ENCODE peak calls at places on chromosomes 12 and 14, in four cellular contexts. One of them, this sample, is unnamed.
A peak's percentile ranks its signal among the peaks of the same experiment; 100 is the strongest.

GRCh38 chr14:25006961-25007795 is 42.8 kb downstream of the STXBP6 start:
- DNase-seq in GM03348: peak; percentile 70
- DNase-seq in germinal center: peak; percentile 15
- DNase-seq in activated T-helper 1 cell treated with Interleukin-2 at 50 U/mL for 16 hours: no peak
- DNase-seq in this sample: no peak

GRCh38 chr14:58297412-58297761 is 968 bp upstream of the ARID4A start:
- DNase-seq in GM03348: peak; percentile 12
- DNase-seq in germinal center: no peak
- DNase-seq in activated T-helper 1 cell treated with Interleukin-2 at 50 U/mL for 16 hours: no peak
- DNase-seq in this sample: no peak

GRCh38 chr12:76356094-76356493 is 7.9 kb upstream of the BBS10 start:
- DNase-seq in GM03348: no peak
- DNase-seq in germinal center: no peak
- DNase-seq in activated T-helper 1 cell treated with Interleukin-2 at 50 U/mL for 16 hours: no peak
- DNase-seq in this sample: no peak

GRCh38 chr12:26188132-26188531 is 7.2 kb upstream of the SSPN start:
- DNase-seq in GM03348: peak; percentile 54
- DNase-seq in germinal center: no peak
- DNase-seq in activated T-helper 1 cell treated with Interleukin-2 at 50 U/mL for 16 hours: no peak
- DNase-seq in this sample: no peak

GRCh38 chr12:93990832-93991748 is 157.3 kb upstream of the PLXNC1 start:
- DNase-seq in GM03348: peak; percentile 74
- DNase-seq in germinal center: no peak
- DNase-seq in activated T-helper 1 cell treated with Interleukin-2 at 50 U/mL for 16 hours: no peak
- DNase-seq in this sample: no peak

GRCh38 chr12:100826323-100826722 is 31.7 kb downstream of the ANO4 start:
- DNase-seq in GM03348: peak; percentile 44
- DNase-seq in germinal center: no peak
- DNase-seq in activated T-helper 1 cell treated with Interleukin-2 at 50 U/mL for 16 hours: no peak
- DNase-seq in this sample: no peak

GRCh38 chr12:69430942-69431603 is 39.1 kb upstream of the FRS2 start:
- DNase-seq in GM03348: no peak
- DNase-seq in germinal center: no peak
- DNase-seq in activated T-helper 1 cell treated with Interleukin-2 at 50 U/mL for 16 hours: no peak
- DNase-seq in this sample: no peak

GRCh38 chr12:111753144-111753881 is 13.4 kb upstream of the ALDH2 start:
- DNase-seq in GM03348: peak; percentile 89
- DNase-seq in germinal center: no peak
- DNase-seq in activated T-helper 1 cell treated with Interleukin-2 at 50 U/mL for 16 hours: no peak
- DNase-seq in this sample: peak; percentile 71

GRCh38 chr12:21334100-21334499 is 617 bp downstream of the SLCO1A2 start:
- DNase-seq in GM03348: no peak
- DNase-seq in germinal center: no peak
- DNase-seq in activated T-helper 1 cell treated with Interleukin-2 at 50 U/mL for 16 hours: no peak
- DNase-seq in this sample: no peak

GRCh38 chr14:95227279-95227860 is 70.0 kb upstream of the DICER1 start:
- DNase-seq in GM03348: no peak
- DNase-seq in germinal center: no peak
- DNase-seq in activated T-helper 1 cell treated with Interleukin-2 at 50 U/mL for 16 hours: no peak
- DNase-seq in this sample: no peak

GRCh38 chr14:67461341-67461985 is 27.1 kb downstream of the TMEM229B start:
- DNase-seq in GM03348: no peak
- DNase-seq in germinal center: no peak
- DNase-seq in activated T-helper 1 cell treated with Interleukin-2 at 50 U/mL for 16 hours: no peak
- DNase-seq in this sample: no peak

GRCh38 chr12:121579981-121580868 is 598 bp downstream of the KDM2B start:
- DNase-seq in GM03348: peak; percentile 83
- DNase-seq in germinal center: peak; percentile 74
- DNase-seq in activated T-helper 1 cell treated with Interleukin-2 at 50 U/mL for 16 hours: peak; percentile 65
- DNase-seq in this sample: peak; percentile 76

GRCh38 chr12:103013741-103014140 is 56.3 kb downstream of the ASCL1 start:
- DNase-seq in GM03348: no peak
- DNase-seq in germinal center: no peak
- DNase-seq in activated T-helper 1 cell treated with Interleukin-2 at 50 U/mL for 16 hours: no peak
- DNase-seq in this sample: no peak

GRCh38 chr14:105092912-105093425 is 27.7 kb upstream of the GPR132 start:
- DNase-seq in GM03348: peak; percentile 96
- DNase-seq in germinal center: peak; percentile 70
- DNase-seq in activated T-helper 1 cell treated with Interleukin-2 at 50 U/mL for 16 hours: peak; percentile 53
- DNase-seq in this sample: peak; percentile 87

GRCh38 chr12:31220633-31221565 is 105.1 kb downstream of the SINHCAF start:
- DNase-seq in GM03348: no peak
- DNase-seq in germinal center: no peak
- DNase-seq in activated T-helper 1 cell treated with Interleukin-2 at 50 U/mL for 16 hours: no peak
- DNase-seq in this sample: no peak

GRCh38 chr14:98382662-98383061 is 889.3 kb downstream of the BCL11B start:
- DNase-seq in GM03348: no peak
- DNase-seq in germinal center: no peak
- DNase-seq in activated T-helper 1 cell treated with Interleukin-2 at 50 U/mL for 16 hours: no peak
- DNase-seq in this sample: no peak

GRCh38 chr14:78029471-78030372 is 140.5 kb upstream of the NRXN3 start:
- DNase-seq in GM03348: peak; percentile 37
- DNase-seq in germinal center: no peak
- DNase-seq in activated T-helper 1 cell treated with Interleukin-2 at 50 U/mL for 16 hours: no peak
- DNase-seq in this sample: no peak

GRCh38 chr14:21802441-21802840 is 128.8 kb upstream of the OR4E1 start:
- DNase-seq in GM03348: no peak
- DNase-seq in germinal center: no peak
- DNase-seq in activated T-helper 1 cell treated with Interleukin-2 at 50 U/mL for 16 hours: no peak
- DNase-seq in this sample: no peak

GRCh38 chr12:98470469-98471082 is 44.8 kb upstream of the TMPO start:
- DNase-seq in GM03348: peak; percentile 16
- DNase-seq in germinal center: no peak
- DNase-seq in activated T-helper 1 cell treated with Interleukin-2 at 50 U/mL for 16 hours: no peak
- DNase-seq in this sample: no peak

GRCh38 chr12:69392146-69392928 is 32.8 kb downstream of the YEATS4 start:
- DNase-seq in GM03348: no peak
- DNase-seq in germinal center: no peak
- DNase-seq in activated T-helper 1 cell treated with Interleukin-2 at 50 U/mL for 16 hours: no peak
- DNase-seq in this sample: peak; percentile 34

GRCh38 chr12:113735146-113735545 is 231.0 kb downstream of the RBM19 start:
- DNase-seq in GM03348: no peak
- DNase-seq in germinal center: no peak
- DNase-seq in activated T-helper 1 cell treated with Interleukin-2 at 50 U/mL for 16 hours: no peak
- DNase-seq in this sample: no peak

GRCh38 chr12:10366875-10367274 is 23.0 kb downstream of the KLRK1 start:
- DNase-seq in GM03348: no peak
- DNase-seq in germinal center: no peak
- DNase-seq in activated T-helper 1 cell treated with Interleukin-2 at 50 U/mL for 16 hours: no peak
- DNase-seq in this sample: no peak

This sample was measured in GM13977.